ENCODE peak calls at places on chromosomes 5 and 9, in five cellular contexts. Y, D, R, T and N are unnamed samples. For H3K4me1 and H3K9me3, the result is how much of the 10 kb centered on the place peaks cover.

GRCh38 chr5:19928556-19929421 is 59.2 kb downstream of the CDH18 start:
- DNase-seq in Y (peak), D (no peak), R (no peak), T (no peak), N (peak)

GRCh38 chr5:149314571-149315111 is 30.7 kb upstream of the GRPEL2 start:
- DNase-seq in Y (no peak), D (no peak), R (no peak), T (no peak), N (peak)

GRCh38 chr9:112065781-112066606 is 109.1 kb downstream of the SUSD1 start:
- DNase-seq in Y (no peak), D (no peak), R (peak), T (peak), N (peak)

GRCh38 chr9:5543875-5544702 is 33.8 kb downstream of the PDCD1LG2 start:
- DNase-seq in Y (no peak), D (no peak), R (no peak), T (no peak), N (no peak)

GRCh38 chr5:163005949-163006348 is 431.4 kb upstream of the CCNG1 start:
- DNase-seq in Y (no peak), D (no peak), R (no peak), T (no peak), N (peak)

GRCh38 chr9:121271368-121272351 is 3.7 kb downstream of the GSN start:
- DNase-seq in Y (no peak), D (no peak), R (no peak), T (no peak), N (no peak)

GRCh38 chr9:90274725-90275124 is 367.9 kb downstream of the DIRAS2 start:
- DNase-seq in Y (no peak), D (no peak), R (no peak), T (no peak), N (no peak)

GRCh38 chr5:96537386-96537785 is 104.3 kb upstream of the PCSK1 start:
- DNase-seq in Y (no peak), D (no peak), R (no peak), T (no peak), N (peak)

GRCh38 chr5:53481354-53481886 is 991 bp downstream of the FST start:
- DNase-seq in Y (no peak), D (no peak), R (no peak), T (no peak), N (no peak)

GRCh38 chr5:122076023-122076422 is 2.0 kb downstream of the LOX start:
- DNase-seq in Y (peak), D (no peak), R (no peak), T (no peak), N (no peak)

GRCh38 chr9:93730213-93730612 is 153.8 kb downstream of the PHF2 start:
- DNase-seq in Y (no peak), D (no peak), R (no peak), T (no peak), N (no peak)

GRCh38 chr9:93724852-93725251 is 148.5 kb downstream of the PHF2 start:
- DNase-seq in Y (no peak), D (no peak), R (no peak), T (no peak), N (no peak)

GRCh38 chr9:93730643-93731042 is 154.3 kb downstream of the PHF2 start:
- DNase-seq in Y (no peak), D (no peak), R (no peak), T (no peak), N (no peak)

GRCh38 chr9:93725382-93725781 is 149.0 kb downstream of the PHF2 start:
- DNase-seq in Y (no peak), D (no peak), R (no peak), T (no peak), N (no peak)

DNA sequence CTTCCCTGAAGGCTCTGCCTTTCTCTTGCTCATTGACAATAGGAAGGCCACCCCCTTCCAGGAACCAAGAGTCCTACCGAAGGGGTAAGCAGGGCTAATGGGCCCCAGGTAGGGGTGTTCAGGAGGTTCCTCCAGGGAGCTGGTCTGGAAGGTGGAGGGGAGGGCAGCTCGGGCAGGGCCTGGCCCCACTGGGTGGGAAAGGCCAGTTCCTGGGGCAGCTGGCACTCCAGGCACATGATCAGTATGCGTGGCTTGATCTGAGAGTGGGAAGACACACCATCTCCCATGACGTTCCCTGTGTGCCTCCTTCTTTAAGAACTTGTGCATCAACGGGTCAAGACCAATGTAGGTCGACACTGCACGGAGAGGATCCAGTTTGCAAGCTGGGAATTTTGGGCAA is 149.8 kb downstream of the PHF2 start:
- DNase-seq in Y (no peak), D (no peak), R (no peak), T (no peak), N (no peak)
- H3K4me1 ChIP-seq in Y (under half), D (under half), R (under half), T (under half), N (under half)

GRCh38 chr9:132702254-132702653 is 32.0 kb downstream of the GTF3C4 start:
- DNase-seq in Y (no peak), D (no peak), R (no peak), T (no peak), N (no peak)

GRCh38 chr9:132699926-132700325 is 29.7 kb downstream of the GTF3C4 start:
- DNase-seq in Y (no peak), D (no peak), R (no peak), T (no peak), N (no peak)

GRCh38 chr9:132703336-132703735 is 33.1 kb downstream of the GTF3C4 start:
- DNase-seq in Y (peak), D (no peak), R (no peak), T (no peak), N (peak)

GRCh38 chr9:132697230-132697629 is 27.0 kb downstream of the GTF3C4 start:
- DNase-seq in Y (no peak), D (no peak), R (peak), T (no peak), N (no peak)

DNA sequence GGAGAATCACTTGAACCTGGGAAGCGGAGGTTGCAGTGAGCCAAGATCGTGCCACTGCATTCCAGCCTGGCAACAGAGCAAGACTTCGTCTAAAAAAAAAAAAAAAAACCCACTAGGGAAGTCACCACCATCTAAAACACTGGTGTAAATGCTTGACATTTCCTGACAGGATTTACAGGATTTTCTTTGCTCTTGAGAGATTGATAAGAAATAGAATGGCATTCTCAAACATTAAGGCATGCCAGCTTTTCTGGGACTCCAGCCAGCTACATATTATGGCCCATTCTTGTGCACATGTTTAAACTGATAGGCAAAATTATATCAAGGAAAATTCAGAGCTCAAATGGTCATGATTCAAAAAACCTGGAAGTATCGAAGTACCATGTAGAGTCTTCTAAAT is 28.7 kb downstream of the GTF3C4 start:
- DNase-seq in Y (no peak), D (no peak), R (no peak), T (peak), N (no peak)
- H3K9me3 ChIP-seq in Y (under half), D (under half), R (under half), T (under half), N (under half)

GRCh38 chr5:56983593-56984361 is 31.9 kb upstream of the MIER3 start:
- DNase-seq in Y (peak), D (no peak), R (no peak), T (no peak), N (no peak)
- H3K9ac ChIP-seq in Y (no peak), D (no peak), R (no peak), T (no peak), N (no peak)

DNA sequence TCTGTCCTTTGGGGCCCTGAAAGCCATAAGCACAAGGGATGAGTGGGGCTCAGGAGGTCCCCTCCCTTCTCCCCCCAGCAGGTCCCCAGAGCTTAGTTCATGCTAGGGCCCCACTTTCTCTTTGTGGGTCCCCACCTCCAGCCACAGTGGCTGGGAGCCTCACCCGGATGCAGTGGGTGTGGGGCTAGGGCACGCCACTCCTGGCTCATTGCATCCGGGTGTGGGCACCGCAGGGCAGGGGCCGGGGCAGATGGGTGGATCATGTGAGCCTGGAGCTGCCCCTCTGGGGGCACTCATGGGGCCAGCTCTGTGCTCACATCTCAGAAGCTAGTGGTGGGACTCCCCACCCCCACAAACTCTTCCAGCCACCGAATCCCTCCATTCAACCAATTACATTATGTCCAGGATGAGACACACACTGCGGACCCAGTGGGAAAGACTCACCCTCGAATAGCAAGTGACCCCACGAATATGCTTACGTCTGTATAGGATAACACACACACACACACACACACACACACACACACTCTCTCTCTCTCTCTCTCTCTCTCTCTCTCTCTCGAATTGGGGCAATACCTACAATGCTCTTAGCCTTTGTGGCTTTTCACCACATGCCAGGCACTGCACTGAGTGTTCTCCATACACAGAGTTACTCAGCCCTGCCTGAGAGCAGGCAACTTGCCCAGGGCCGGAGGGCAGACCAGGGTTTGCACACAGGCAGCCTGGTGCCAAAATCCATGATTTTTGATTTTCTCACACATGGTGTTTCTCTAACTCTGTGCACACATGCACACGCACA is 16.8 kb upstream of the PHYKPL start:
- DNase-seq in Y (no peak), D (no peak), R (no peak), T (no peak), N (peak)
- H3K4me1 ChIP-seq in Y (under half), D (under half), R (under half), T (under half), N (under half)

DNA sequence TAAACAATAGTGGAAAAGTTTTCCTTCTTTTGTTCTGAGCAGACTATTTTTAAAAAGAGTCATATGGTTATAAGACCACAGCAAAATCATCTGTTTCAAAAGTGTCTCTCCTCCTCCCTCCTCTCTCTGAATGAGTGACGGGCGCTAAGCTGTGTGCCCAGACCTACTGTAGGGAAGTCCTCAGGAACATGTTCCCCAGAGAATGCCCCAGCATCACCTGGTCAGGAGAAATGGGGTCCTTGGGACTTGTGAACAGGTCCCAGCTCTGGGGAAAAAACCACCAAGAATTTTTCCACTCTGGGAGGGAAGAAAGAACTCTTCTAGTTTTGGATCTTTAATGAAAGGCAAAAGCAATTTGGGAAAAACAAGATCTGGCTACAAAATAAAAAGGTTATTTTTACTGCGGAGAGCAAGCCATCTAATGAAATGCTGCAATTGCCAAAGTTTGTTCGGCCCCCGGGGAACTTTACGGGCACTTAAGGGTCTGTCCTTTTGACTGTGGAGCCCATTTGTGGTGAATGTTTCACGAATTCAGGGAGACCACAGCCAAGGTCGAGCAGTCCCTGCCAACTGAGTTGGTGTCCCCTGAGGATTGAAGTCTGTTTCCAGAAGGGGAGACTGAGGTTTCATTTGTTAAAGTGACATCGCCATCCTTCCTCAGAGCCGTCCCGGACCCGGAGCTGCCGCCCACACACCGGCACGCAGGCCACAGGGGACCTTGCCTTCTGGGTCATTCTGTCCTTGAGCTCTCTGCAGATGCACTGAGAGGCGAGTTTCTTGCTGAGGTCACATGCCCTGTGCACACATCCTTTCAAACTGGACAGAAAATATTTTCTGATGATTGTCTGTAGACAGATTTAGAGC is 25.8 kb downstream of the BOD1 start:
- DNase-seq in Y (no peak), D (no peak), R (no peak), T (no peak), N (no peak)
- H3K9me3 ChIP-seq in Y (under half), D (under half), R (under half), T (under half), N (under half)